ENCODE peak calls at places on chromosomes 2 and 18, in four cellular contexts. One of them, this sample, is unnamed.

GRCh38 chr18:9823805-9824473 is 61.8 kb upstream of the TXNDC2 start:
- DNase-seq in lung: no peak
- DNase-seq in dorsolateral prefrontal cortex: no peak
- DNase-seq in colonic mucosa: peak
- DNase-seq in this sample: no peak

GRCh38 chr2:8310557-8311455 is 371.1 kb upstream of the ID2 start:
- DNase-seq in colonic mucosa: no peak
- DNase-seq in lung: no peak
- DNase-seq in dorsolateral prefrontal cortex: no peak
- DNase-seq in this sample: no peak

GRCh38 chr2:104375206-104375605 is 478.7 kb upstream of the POU3F3 start:
- DNase-seq in colonic mucosa: no peak
- DNase-seq in dorsolateral prefrontal cortex: no peak
- DNase-seq in lung: no peak
- DNase-seq in this sample: no peak

GRCh38 chr2:217691516-217691915 is 311.3 kb downstream of the TNS1 start:
- DNase-seq in lung: no peak
- DNase-seq in dorsolateral prefrontal cortex: no peak
- DNase-seq in colonic mucosa: no peak
- DNase-seq in this sample: no peak

GRCh38 chr2:221590861-221591260 is 18.8 kb upstream of the EPHA4 start:
- DNase-seq in colonic mucosa: no peak
- DNase-seq in dorsolateral prefrontal cortex: no peak
- DNase-seq in lung: no peak
- DNase-seq in this sample: no peak

GRCh38 chr2:230575640-230576324 is 136.9 kb upstream of the CAB39 start:
- DNase-seq in colonic mucosa: no peak
- DNase-seq in dorsolateral prefrontal cortex: no peak
- DNase-seq in lung: no peak
- DNase-seq in this sample: no peak

GRCh38 chr2:118902279-118903028 is 39.5 kb upstream of the MARCO start:
- DNase-seq in colonic mucosa: peak
- DNase-seq in lung: no peak
- DNase-seq in dorsolateral prefrontal cortex: no peak
- DNase-seq in this sample: no peak

GRCh38 chr2:37738266-37738885 is 66.9 kb upstream of the CDC42EP3 start:
- DNase-seq in dorsolateral prefrontal cortex: no peak
- DNase-seq in colonic mucosa: no peak
- DNase-seq in lung: no peak
- DNase-seq in this sample: no peak

GRCh38 chr2:222754324-222754723 is 82.9 kb downstream of the MOGAT1 start:
- DNase-seq in colonic mucosa: no peak
- DNase-seq in lung: no peak
- DNase-seq in dorsolateral prefrontal cortex: no peak
- DNase-seq in this sample: no peak

DNA sequence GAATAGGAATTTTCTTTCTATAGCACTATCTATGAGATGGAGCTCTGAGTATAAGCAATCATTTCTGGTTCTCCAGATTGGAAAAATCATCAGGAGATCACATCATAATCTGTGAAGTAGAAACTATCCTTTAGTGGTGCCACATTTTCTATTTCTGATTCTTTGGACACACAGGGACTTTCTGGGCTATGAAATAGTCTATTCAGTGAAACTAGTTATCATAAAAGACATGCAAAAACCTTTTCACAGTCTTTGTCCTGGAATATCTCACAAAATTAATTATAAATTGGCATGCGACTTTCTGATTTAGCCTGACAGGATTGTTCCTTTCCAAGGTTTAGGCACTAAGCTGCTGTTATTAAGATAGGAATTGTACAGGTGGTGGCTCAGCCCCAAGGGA is 428.6 kb downstream of the DLGAP1 start:
- DNase-seq in lung: no peak
- DNase-seq in dorsolateral prefrontal cortex: no peak
- DNase-seq in colonic mucosa: no peak
- DNase-seq in this sample: no peak
- H3K27ac ChIP-seq in lung: no peak
- H3K27ac ChIP-seq in dorsolateral prefrontal cortex: no peak
- H3K27ac ChIP-seq in colonic mucosa: no peak
- H3K27ac ChIP-seq in this sample: no peak

GRCh38 chr18:12879840-12880531 is 4.1 kb downstream of the PTPN2 start:
- DNase-seq in lung: peak
- DNase-seq in dorsolateral prefrontal cortex: no peak
- DNase-seq in colonic mucosa: no peak
- DNase-seq in this sample: no peak
- H3K27ac ChIP-seq in lung: peak
- H3K27ac ChIP-seq in dorsolateral prefrontal cortex: no peak
- H3K27ac ChIP-seq in colonic mucosa: peak
- H3K27ac ChIP-seq in this sample: no peak

GRCh38 chr2:207768891-207769596 is 662 bp downstream of the FZD5 start:
- DNase-seq in lung: peak
- DNase-seq in colonic mucosa: peak
- DNase-seq in dorsolateral prefrontal cortex: no peak
- DNase-seq in this sample: no peak
- H3K27ac ChIP-seq in lung: peak
- H3K27ac ChIP-seq in colonic mucosa: peak
- H3K27ac ChIP-seq in dorsolateral prefrontal cortex: peak
- H3K27ac ChIP-seq in this sample: peak

GRCh38 chr18:2952605-2953004 is 60.3 kb downstream of the LPIN2 start:
- DNase-seq in dorsolateral prefrontal cortex: no peak
- DNase-seq in colonic mucosa: no peak
- DNase-seq in lung: no peak
- DNase-seq in this sample: no peak

GRCh38 chr18:2953935-2954641 is 58.9 kb downstream of the LPIN2 start:
- DNase-seq in dorsolateral prefrontal cortex: no peak
- DNase-seq in lung: no peak
- DNase-seq in colonic mucosa: no peak
- DNase-seq in this sample: no peak

GRCh38 chr18:2955966-2956521 is 56.9 kb downstream of the LPIN2 start:
- DNase-seq in colonic mucosa: no peak
- DNase-seq in dorsolateral prefrontal cortex: no peak
- DNase-seq in lung: no peak
- DNase-seq in this sample: no peak

GRCh38 chr18:2958819-2959298 is 54.1 kb downstream of the LPIN2 start:
- DNase-seq in lung: no peak
- DNase-seq in colonic mucosa: no peak
- DNase-seq in dorsolateral prefrontal cortex: no peak
- DNase-seq in this sample: no peak

GRCh38 chr18:2954869-2955645 is 57.9 kb downstream of the LPIN2 start:
- DNase-seq in lung: no peak
- DNase-seq in colonic mucosa: no peak
- DNase-seq in dorsolateral prefrontal cortex: no peak
- DNase-seq in this sample: no peak
- H3K27ac ChIP-seq in lung: no peak
- H3K27ac ChIP-seq in colonic mucosa: no peak
- H3K27ac ChIP-seq in dorsolateral prefrontal cortex: no peak
- H3K27ac ChIP-seq in this sample: no peak

DNA sequence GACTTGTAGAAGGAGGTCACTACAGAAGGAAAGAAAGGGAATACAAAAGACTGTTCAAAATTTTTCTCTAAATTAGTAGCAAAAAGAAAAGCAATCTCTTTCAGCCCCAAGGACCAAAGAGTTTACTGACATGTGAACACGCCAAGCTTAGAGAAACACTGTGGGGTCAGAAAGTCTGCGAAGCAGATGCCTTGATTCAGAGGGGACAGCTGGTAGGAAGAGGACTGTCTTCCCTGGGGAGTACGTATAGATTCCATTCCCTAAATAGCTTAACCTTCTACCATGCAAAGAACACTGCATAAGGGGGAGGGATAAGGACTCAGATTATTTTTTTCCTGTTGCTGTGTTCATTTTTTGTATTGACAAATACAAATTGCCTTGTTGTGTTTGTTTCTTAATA is 96.1 kb downstream of the IRS1 start:
- DNase-seq in lung: no peak
- DNase-seq in dorsolateral prefrontal cortex: no peak
- DNase-seq in colonic mucosa: no peak
- DNase-seq in this sample: no peak
- H3K27ac ChIP-seq in lung: no peak
- H3K27ac ChIP-seq in dorsolateral prefrontal cortex: no peak
- H3K27ac ChIP-seq in colonic mucosa: no peak
- H3K27ac ChIP-seq in this sample: no peak

This sample was measured in caudate nucleus.